ENCODE peak calls at places on chromosomes 1 and 21, in seven cellular contexts. R, V, L, U, Z, D and G are unnamed samples.

GRCh38 chr1:154115180-154115579 is 39.7 kb downstream of the NUP210L start:
- DNase-seq in R (no peak), V (no peak), L (no peak), U (no peak), Z (no peak), D (no peak), G (no peak)

GRCh38 chr1:172883387-172883791 is 167.4 kb downstream of the TNFSF18 start:
- DNase-seq in R (no peak), V (no peak), L (no peak), U (no peak), Z (no peak), D (no peak), G (no peak)

GRCh38 chr1:7539772-7540175 is 231.3 kb upstream of the VAMP3 start:
- DNase-seq in R (peak), V (no peak), L (peak), U (no peak), Z (no peak), D (no peak), G (peak)

GRCh38 chr1:8687053-8687452 is 130.4 kb downstream of the RERE start:
- DNase-seq in R (no peak), V (no peak), L (no peak), U (no peak), Z (no peak), D (no peak), G (no peak)

GRCh38 chr1:175154595-175155472 is 37.7 kb downstream of the KIAA0040 start:
- DNase-seq in R (peak), V (no peak), L (no peak), U (peak), Z (peak), D (peak), G (no peak)

GRCh38 chr21:32015740-32016139 is 142.9 kb downstream of the HUNK start:
- DNase-seq in R (no peak), V (no peak), L (no peak), U (no peak), Z (no peak), D (no peak), G (no peak)

GRCh38 chr1:63915121-63915520 is 141.3 kb downstream of the ROR1 start:
- DNase-seq in R (no peak), V (no peak), L (no peak), U (no peak), Z (no peak), D (no peak), G (no peak)

GRCh38 chr1:234281826-234282489 is 91.3 kb upstream of the COA6 start:
- DNase-seq in R (peak), V (no peak), L (no peak), U (no peak), Z (no peak), D (no peak), G (peak)

GRCh38 chr1:65197636-65198035 is 49.6 kb downstream of the AK4 start:
- DNase-seq in R (peak), V (no peak), L (no peak), U (no peak), Z (no peak), D (no peak), G (no peak)

GRCh38 chr1:182015360-182015759 is 46.2 kb downstream of the ZNF648 start:
- DNase-seq in R (no peak), V (no peak), L (no peak), U (no peak), Z (no peak), D (no peak), G (no peak)

GRCh38 chr21:33739701-33740100 is 97.4 kb downstream of the ITSN1 start:
- DNase-seq in R (no peak), V (no peak), L (no peak), U (no peak), Z (no peak), D (no peak), G (no peak)

GRCh38 chr1:15176898-15177665 is 23.5 kb downstream of the TMEM51 start:
- DNase-seq in R (no peak), V (no peak), L (no peak), U (no peak), Z (no peak), D (no peak), G (no peak)

GRCh38 chr21:26409735-26410134 is 163.4 kb downstream of the CYYR1 start:
- DNase-seq in R (no peak), V (no peak), L (no peak), U (no peak), Z (no peak), D (no peak), G (no peak)

GRCh38 chr1:97192872-97193572 is 471.4 kb downstream of the PTBP2 start:
- DNase-seq in R (no peak), V (no peak), L (peak), U (no peak), Z (no peak), D (no peak), G (no peak)

GRCh38 chr1:236220473-236220872 is 61.3 kb downstream of the ERO1B start:
- DNase-seq in R (no peak), V (no peak), L (no peak), U (no peak), Z (no peak), D (no peak), G (no peak)

GRCh38 chr1:176416777-176417176 is 46.2 kb upstream of the PAPPA2 start:
- DNase-seq in R (no peak), V (no peak), L (no peak), U (no peak), Z (no peak), D (no peak), G (no peak)

GRCh38 chr1:204583909-204584632 is 67.9 kb downstream of the MDM4 start:
- DNase-seq in R (peak), V (no peak), L (no peak), U (no peak), Z (no peak), D (no peak), G (peak)

GRCh38 chr1:201714542-201715276 is 114.2 kb upstream of the IPO9 start:
- DNase-seq in R (no peak), V (no peak), L (peak), U (peak), Z (no peak), D (no peak), G (no peak)

GRCh38 chr1:113307771-113308451 is 82.4 kb upstream of the MAGI3 start:
- DNase-seq in R (no peak), V (no peak), L (peak), U (no peak), Z (no peak), D (no peak), G (no peak)

GRCh38 chr1:181391297-181391905 is 91.9 kb upstream of the CACNA1E start:
- DNase-seq in R (no peak), V (no peak), L (no peak), U (no peak), Z (no peak), D (no peak), G (no peak)

GRCh38 chr1:10936998-10937901 is 75.2 kb upstream of the TARDBP start:
- DNase-seq in R (no peak), V (no peak), L (peak), U (no peak), Z (no peak), D (no peak), G (no peak)